ENCODE peak calls at places on chromosomes 2 and 18, in seven cellular contexts. F is NCI-H2171; Y is T-helper 1 cell; H is fibroblast of villous mesenchyme; S is activated CD4-positive, alpha-beta T cell treated with anti-CD3 and anti-CD28 coated beads, Interleukin-2, amount 10 ng/mL, durations not matched to agents 24 days and 14 days; T is astrocyte; B is aorta. K is an unnamed sample.

GRCh38 chr2:120205901-120206581 is 17.2 kb downstream of the TMEM185B start:
- DNase-seq in F (no peak), Y (no peak), H (peak; percentile 12), S (peak; percentile 82), T (no peak), B (peak; percentile 82), K (no peak)

GRCh38 chr18:33802955-33803354 is 224.9 kb downstream of the ASXL3 start:
- DNase-seq in F (peak; percentile 92), Y (no peak), H (no peak), S (no peak), T (no peak), B (no peak), K (no peak)

GRCh38 chr2:171794918-171795317 is 99.1 kb downstream of the SLC25A12 start:
- DNase-seq in F (no peak), Y (no peak), H (no peak), S (no peak), T (no peak), B (no peak), K (no peak)

GRCh38 chr2:63698825-63699548 is 110.2 kb downstream of the MDH1 start:
- DNase-seq in F (no peak), Y (no peak), H (peak; percentile 94), S (peak; percentile 70), T (peak; percentile 86), B (no peak), K (peak; percentile 40)

GRCh38 chr2:215421859-215422461 is 13.9 kb downstream of the FN1 start:
- DNase-seq in F (no peak), Y (no peak), H (no peak), S (no peak), T (no peak), B (no peak), K (no peak)

GRCh38 chr2:231134910-231135650 is 10.2 kb upstream of the HTR2B start:
- DNase-seq in F (no peak), Y (no peak), H (no peak), S (no peak), T (no peak), B (no peak), K (no peak)

GRCh38 chr2:234952270-234953115 is 676 bp downstream of the SH3BP4 start:
- DNase-seq in F (no peak), Y (no peak), H (no peak), S (peak; percentile 62), T (no peak), B (peak; percentile 81), K (no peak)

GRCh38 chr18:77479047-77479446 is 229.4 kb downstream of the GALR1 start:
- DNase-seq in F (no peak), Y (no peak), H (no peak), S (no peak), T (no peak), B (no peak), K (no peak)

GRCh38 chr2:100524331-100524730 is 38.5 kb upstream of the PDCL3 start:
- DNase-seq in F (no peak), Y (no peak), H (no peak), S (no peak), T (no peak), B (no peak), K (no peak)

GRCh38 chr2:37211939-37212338 is 15.6 kb downstream of the CEBPZOS start:
- DNase-seq in F (no peak), Y (no peak), H (peak; percentile 10), S (no peak), T (no peak), B (no peak), K (no peak)

GRCh38 chr2:121237980-121238665 is 46.9 kb downstream of the TFCP2L1 start:
- DNase-seq in F (no peak), Y (no peak), H (no peak), S (no peak), T (peak; percentile 2), B (peak; percentile 67), K (no peak)

GRCh38 chr18:12247946-12248345 is 6.2 kb upstream of the CIDEA start:
- DNase-seq in F (no peak), Y (no peak), H (no peak), S (no peak), T (no peak), B (no peak), K (no peak)

GRCh38 chr2:96608459-96609455 is 29.4 kb downstream of the KANSL3 start:
- DNase-seq in F (no peak), Y (no peak), H (peak; percentile 62), S (no peak), T (peak; percentile 36), B (no peak), K (no peak)

GRCh38 chr18:42644729-42645131 is 470.8 kb downstream of the RIT2 start:
- DNase-seq in F (no peak), Y (no peak), H (no peak), S (no peak), T (peak; percentile 67), B (no peak), K (no peak)

GRCh38 chr2:152134488-152135280 is 35.8 kb upstream of the CACNB4 start:
- DNase-seq in F (no peak), Y (no peak), H (peak; percentile 74), S (peak; percentile 71), T (peak; percentile 49), B (no peak), K (no peak)

GRCh38 chr2:120367649-120368048 is 21.7 kb downstream of the INHBB start:
- DNase-seq in F (no peak), Y (no peak), H (no peak), S (no peak), T (no peak), B (no peak), K (no peak)

GRCh38 chr2:221449406-221449805 is 122.7 kb downstream of the EPHA4 start:
- DNase-seq in F (no peak), Y (no peak), H (no peak), S (no peak), T (no peak), B (no peak), K (no peak)

K was measured in omental fat pad.